ENCODE peak calls at places on chromosomes 13 and 19, in nine cellular contexts. B is GM23248, U is neural progenitor cell, G is HCT116, N is hepatocyte, V is OCI-LY7, P is SK-N-SH, T is MM.1S, Q is GM23338. J is an unnamed sample.

GRCh38 chr19:46412034-46412982 is 1.1 kb downstream of the CCDC8 start:
- DNase-seq in Q (no peak), N (peak; percentile 40), P (no peak), U (peak; percentile 61), G (no peak), T (no peak), B (peak; percentile 31), V (no peak), J (no peak)

GRCh38 chr19:53774011-53774410 is 50.1 kb downstream of the NLRP12 start:
- DNase-seq in Q (no peak), U (no peak), V (no peak), T (no peak), P (no peak), G (no peak), N (no peak), B (no peak), J (no peak)

GRCh38 chr13:102638741-102639140 is 42.0 kb downstream of the TPP2 start:
- DNase-seq in P (no peak), U (no peak), G (no peak), V (no peak), Q (no peak), T (no peak), N (no peak), B (no peak), J (no peak)

GRCh38 chr13:98930014-98930625 is 47.7 kb downstream of the DOCK9 start:
- DNase-seq in T (no peak), U (no peak), G (no peak), V (no peak), P (no peak), B (no peak), N (peak; percentile 29), Q (peak; percentile 33), J (no peak)

GRCh38 chr13:98586400-98587144 is 9.7 kb upstream of the STK24 start:
- DNase-seq in G (no peak), U (no peak), N (no peak), Q (no peak), V (no peak), T (no peak), P (peak; percentile 47), B (no peak), J (no peak)

GRCh38 chr19:28535352-28535775 is 677.6 kb downstream of the UQCRFS1 start:
- DNase-seq in Q (no peak), V (no peak), G (no peak), N (no peak), P (no peak), T (peak; percentile 90), U (no peak), B (no peak), J (no peak)

GRCh38 chr13:99313473-99313872 is 6.3 kb upstream of the GPR183 start:
- DNase-seq in T (no peak), Q (peak; percentile 45), B (peak; percentile 33), P (no peak), V (no peak), G (no peak), N (no peak), U (peak; percentile 65), J (no peak)

GRCh38 chr19:16899566-16900075 is 10.8 kb downstream of the F2RL3 start:
- DNase-seq in V (peak; percentile 62), Q (peak; percentile 73), B (peak; percentile 37), G (peak; percentile 35), P (peak; percentile 53), N (peak; percentile 46), U (peak; percentile 62), T (peak; percentile 65), J (peak; percentile 60)

DNA sequence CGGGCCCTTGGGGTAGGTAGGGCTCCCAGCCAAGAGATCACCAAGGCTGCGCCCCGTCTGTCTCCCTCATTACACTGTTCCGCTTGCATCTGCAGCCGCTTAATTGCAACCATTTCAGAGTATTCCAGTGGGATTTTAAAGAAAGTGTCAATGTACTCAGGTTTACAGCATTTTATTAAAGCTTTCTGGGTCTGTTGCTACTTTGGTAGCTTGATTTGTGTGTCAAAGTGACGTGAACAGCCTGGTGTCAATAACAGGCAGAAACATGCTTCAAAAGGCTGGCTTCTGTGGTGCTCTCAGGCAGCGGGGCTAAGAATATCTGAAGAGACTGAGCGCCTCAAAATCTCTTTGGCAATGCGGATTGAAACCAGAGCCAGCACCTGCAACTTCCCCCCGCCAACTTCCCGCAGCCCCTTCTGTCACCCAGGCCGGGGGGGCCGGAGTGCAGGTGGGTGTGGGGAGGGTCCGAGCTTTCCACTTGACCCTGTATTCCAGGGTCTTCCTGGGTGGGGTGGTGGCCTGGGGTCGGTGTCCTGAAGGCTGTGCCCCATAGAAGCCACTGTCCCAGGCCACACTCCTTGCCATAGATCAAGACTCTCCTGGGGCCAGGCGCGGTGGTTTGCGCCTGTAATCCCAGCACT is 81.2 kb downstream of the KDM4B start:
- DNase-seq in N (no peak), P (no peak), B (no peak), V (no peak), G (no peak), Q (no peak), T (no peak), U (no peak), J (no peak)
- H3K79me2 ChIP-seq in N (peaks cover 17% of the 10 kb centered on the region), P (peaks cover 17% of the 10 kb centered on the region), B (peaks cover 20% of the 10 kb centered on the region), V (no peaks in the 10 kb centered on the region), G (no peaks in the 10 kb centered on the region), Q (no peaks in the 10 kb centered on the region), T (peaks cover 12% of the 10 kb centered on the region), U (no peaks in the 10 kb centered on the region), J (peaks cover 2% of the 10 kb centered on the region)

GRCh38 chr19:33427801-33428626 is 54.5 kb downstream of the CEBPG start:
- DNase-seq in T (no peak), V (no peak), B (no peak), Q (no peak), G (no peak), P (no peak), U (no peak), N (no peak), J (no peak)

GRCh38 chr19:33426621-33427475 is 53.3 kb downstream of the CEBPG start:
- DNase-seq in Q (no peak), U (no peak), G (no peak), B (no peak), N (no peak), P (no peak), V (no peak), T (no peak), J (no peak)

GRCh38 chr19:33430674-33431277 is 57.3 kb downstream of the CEBPG start:
- DNase-seq in V (peak; percentile 60), U (peak; percentile 83), T (peak; percentile 73), G (peak; percentile 22), Q (peak; percentile 79), P (peak; percentile 83), N (peak; percentile 72), B (peak; percentile 79), J (peak; percentile 71)

GRCh38 chr19:33429891-33430673 is 56.6 kb downstream of the CEBPG start:
- DNase-seq in N (no peak), Q (no peak), P (no peak), T (no peak), G (no peak), U (no peak), B (no peak), V (no peak), J (no peak)

GRCh38 chr19:33428627-33429013 is 55.1 kb downstream of the CEBPG start:
- DNase-seq in U (no peak), Q (no peak), G (no peak), N (no peak), T (no peak), V (no peak), B (no peak), P (no peak), J (no peak)
- TF ChIP-seq EZH2phosphoT487 in U (no peak), Q (no peak), G (no peak), N (no peak), T (no peak), V (no peak), B (no peak), P (no peak), J (no peak)

GRCh38 chr13:113647351-113648217 is 10.4 kb downstream of the ATP4B start:
- DNase-seq in T (no peak), G (peak; percentile 19), B (peak; percentile 43), P (peak; percentile 85), Q (no peak), V (no peak), N (peak; percentile 51), U (no peak), J (peak; percentile 82)
- H3K4me2 ChIP-seq in T (no peak overlapping the region), G (peak overlapping the region; percentile 26), B (no peak overlapping the region), P (peak overlapping the region; percentile 48), Q (no peak overlapping the region), V (no peak overlapping the region), N (no peak overlapping the region), U (no peak overlapping the region), J (no peak overlapping the region)

GRCh38 chr13:75736132-75736531 is 100.0 kb downstream of the LMO7 start:
- DNase-seq in P (no peak), V (no peak), B (no peak), U (no peak), N (no peak), G (no peak), T (no peak), Q (no peak), J (no peak)
- H3K79me2 ChIP-seq in P (peaks cover 98% of the 10 kb centered on the region), V (no peaks in the 10 kb centered on the region), B (peaks cover 97% of the 10 kb centered on the region), U (no peaks in the 10 kb centered on the region), N (no peaks in the 10 kb centered on the region), G (no peaks in the 10 kb centered on the region), T (no peaks in the 10 kb centered on the region), Q (no peaks in the 10 kb centered on the region), J (peaks cover 17% of the 10 kb centered on the region)

DNA sequence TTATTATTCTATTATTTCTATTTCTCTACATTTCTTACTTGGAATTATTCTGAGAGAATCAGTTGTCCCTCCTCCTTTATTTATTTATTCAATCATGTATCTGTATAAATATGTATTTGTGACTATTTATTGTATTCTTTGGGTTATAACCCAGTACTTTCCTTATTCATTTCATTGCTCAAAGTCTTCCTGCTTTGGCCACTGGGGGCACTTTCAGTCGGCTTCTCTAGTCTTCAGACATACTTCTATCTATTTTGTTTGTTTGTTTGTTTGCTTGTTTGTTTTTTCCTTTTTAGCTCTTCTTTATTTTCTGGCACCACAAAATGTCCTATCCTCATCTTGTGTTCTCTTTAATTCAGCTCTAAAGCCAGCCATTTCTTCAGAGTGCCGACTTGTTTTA is 260.4 kb downstream of the NALCN start:
- DNase-seq in B (peak; percentile 38), N (no peak), V (no peak), T (no peak), U (peak; percentile 13), P (no peak), Q (peak; percentile 53), G (no peak), J (peak; percentile 11)
- TF ChIP-seq EZH2phosphoT487 in B (no peak), N (no peak), V (no peak), T (no peak), U (no peak), P (no peak), Q (no peak), G (no peak), J (no peak)

DNA sequence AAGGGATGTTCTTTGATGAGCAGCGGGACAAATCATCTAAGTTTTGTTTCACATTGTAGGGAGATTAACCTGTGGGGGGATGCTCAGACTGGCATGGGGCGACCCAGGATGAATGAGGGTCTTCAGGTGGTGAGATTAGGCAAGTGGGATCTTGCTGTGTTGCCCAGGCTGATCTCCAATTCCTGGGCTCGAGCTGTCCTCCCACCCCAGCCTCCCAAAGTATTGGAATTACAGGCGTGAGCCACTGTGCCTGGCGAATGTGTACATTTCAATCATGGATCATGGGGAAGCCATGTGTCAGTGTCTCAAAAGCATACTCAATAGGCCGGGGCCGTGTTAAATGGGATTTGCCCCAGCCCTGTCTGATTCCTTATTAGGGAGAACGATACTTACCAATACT is 8.1 kb downstream of the SLC25A42 start:
- DNase-seq in N (no peak), V (no peak), P (no peak), B (no peak), T (no peak), G (no peak), Q (no peak), U (no peak), J (no peak)
- H3K4me2 ChIP-seq in N (no peak overlapping the region), V (no peak overlapping the region), P (no peak overlapping the region), B (no peak overlapping the region), T (no peak overlapping the region), G (no peak overlapping the region), Q (no peak overlapping the region), U (no peak overlapping the region), J (no peak overlapping the region)

J was measured in PC-3.